ENCODE peak calls at places on chromosomes 4 and X, in seven cellular contexts. T is transverse colon, R is ascending aorta, S is colonic mucosa, X is heart right ventricle, H is suprapubic skin, G is stomach. Y is an unnamed sample. For H3K4me1, the result is how much of the 10 kb centered on the place peaks cover.

GRCh38 chr4:16199132-16199531 is 27.1 kb downstream of the TAPT1 start:
- DNase-seq in S (no peak), H (no peak), R (no peak), T (no peak), G (no peak), X (no peak), Y (no peak)

GRCh38 chr4:17265653-17266052 is 246.2 kb downstream of the QDPR start:
- DNase-seq in T (no peak), G (no peak), S (no peak), R (no peak), X (no peak), H (no peak), Y (no peak)

GRCh38 chrX:57528670-57529255 is 63.0 kb upstream of the ZXDB start:
- DNase-seq in T (no peak), H (no peak), R (no peak), S (peak), G (no peak), X (no peak), Y (no peak)

GRCh38 chrX:43655961-43656494 is at the start of gene MAOA:
- DNase-seq in X (peak), T (peak), H (peak), S (peak), R (peak), G (peak), Y (peak)

GRCh38 chr4:141543176-141543575 is 93.2 kb upstream of the IL15 start:
- DNase-seq in T (no peak), X (no peak), G (no peak), R (no peak), S (no peak), H (no peak), Y (no peak)

GRCh38 chrX:85004255-85004654 is 578 bp downstream of the APOOL start:
- DNase-seq in G (no peak), S (no peak), R (no peak), H (no peak), T (no peak), X (no peak), Y (no peak)

GRCh38 chr4:79613269-79613995 is 205.4 kb upstream of the GK2 start:
- DNase-seq in H (no peak), G (no peak), R (no peak), T (no peak), S (no peak), X (no peak), Y (no peak)

GRCh38 chrX:149248073-149248625 is 257.0 kb downstream of the IDS start:
- DNase-seq in S (no peak), X (no peak), G (no peak), T (no peak), R (no peak), H (no peak), Y (no peak)

GRCh38 chr4:86685401-86685800 is 91.3 kb downstream of the PTPN13 start:
- DNase-seq in T (no peak), S (no peak), G (no peak), R (no peak), H (no peak), X (no peak), Y (no peak)

GRCh38 chr4:20219526-20219925 is 32.2 kb upstream of the SLIT2 start:
- DNase-seq in X (no peak), R (no peak), T (no peak), S (no peak), H (no peak), G (no peak), Y (no peak)

GRCh38 chr4:1248262-1249147 is at the start of gene CTBP1:
- DNase-seq in H (peak), S (peak), T (peak), X (peak), G (peak), R (peak), Y (peak)

GRCh38 chrX:3589474-3589873 is 124.0 kb downstream of the PRKX start:
- DNase-seq in G (no peak), T (no peak), S (no peak), H (no peak), R (no peak), X (no peak), Y (no peak)

GRCh38 chr4:1192091-1192492 is 19.7 kb upstream of the SPON2 start:
- DNase-seq in S (peak), G (peak), T (peak), X (peak), H (peak), R (peak), Y (peak)

GRCh38 chrX:114800719-114801118 is 216.7 kb downstream of the IL13RA2 start:
- DNase-seq in S (no peak), X (no peak), T (no peak), R (no peak), G (no peak), H (no peak), Y (no peak)

GRCh38 chr4:76977731-76978350 is 28.3 kb downstream of the SEPTIN11 start:
- DNase-seq in R (no peak), T (no peak), X (no peak), H (no peak), G (no peak), S (no peak), Y (no peak)

GRCh38 chr4:68864438-68865177 is 48.8 kb downstream of the UGT2B10 start:
- DNase-seq in H (no peak), S (peak), R (no peak), G (peak), X (no peak), T (peak), Y (peak)

GRCh38 chrX:147850875-147851274 is 60.8 kb upstream of the FMR1 start:
- DNase-seq in R (no peak), X (no peak), S (no peak), H (no peak), G (no peak), T (no peak), Y (no peak)

GRCh38 chrX:49058794-49059193 is at the start of gene CCDC120:
- DNase-seq in H (no peak), S (peak), T (peak), R (no peak), X (no peak), G (peak), Y (peak)

GRCh38 chrX:41127476-41128192 is 42.4 kb downstream of the USP9X start:
- DNase-seq in H (no peak), S (no peak), R (no peak), X (no peak), T (no peak), G (no peak), Y (no peak)

GRCh38 chrX:98357146-98357545 is 1473.4 kb downstream of the RPA4 start:
- DNase-seq in T (no peak), S (no peak), R (no peak), H (no peak), G (no peak), X (no peak), Y (no peak)

GRCh38 chr4:26830701-26831100 is 29.9 kb upstream of the STIM2 start:
- DNase-seq in R (no peak), S (no peak), H (no peak), T (no peak), X (no peak), G (no peak), Y (no peak)

GRCh38 chrX:109856974-109857373 is 123.9 kb upstream of the ACSL4 start:
- DNase-seq in X (no peak), H (no peak), R (no peak), T (no peak), G (no peak), S (no peak), Y (no peak)

GRCh38 chr4:182202650-182203049 is 40.6 kb upstream of the TENM3 start:
- DNase-seq in S (no peak), R (no peak), T (no peak), X (no peak), G (no peak), H (no peak), Y (no peak)

GRCh38 chr4:174753031-174753430 is 76.0 kb downstream of the GLRA3 start:
- DNase-seq in G (no peak), X (no peak), S (no peak), H (no peak), T (no peak), R (no peak), Y (no peak)

GRCh38 chr4:47642985-47643745 is 158.1 kb downstream of the ATP10D start:
- DNase-seq in T (no peak), H (no peak), R (no peak), X (no peak), S (no peak), G (no peak), Y (no peak)

GRCh38 chr4:13698296-13698695 is 70.8 kb upstream of the BOD1L1 start:
- DNase-seq in H (no peak), X (no peak), T (no peak), S (no peak), G (no peak), R (no peak), Y (no peak)

GRCh38 chr4:123339507-123340380 is 56.9 kb upstream of the SPRY1 start:
- DNase-seq in T (no peak), S (no peak), R (no peak), G (no peak), X (no peak), H (no peak), Y (no peak)

GRCh38 chr4:99763635-99764101 is 53.0 kb upstream of the DAPP1 start:
- DNase-seq in H (no peak), T (no peak), G (no peak), R (peak), X (no peak), S (no peak), Y (no peak)

GRCh38 chr4:176479745-176480144 is 160.0 kb downstream of the SPCS3 start:
- DNase-seq in G (no peak), R (no peak), H (no peak), S (no peak), T (no peak), X (no peak), Y (no peak)

GRCh38 chr4:121771869-121772268 is 6.9 kb upstream of the SMIM43 start:
- DNase-seq in G (no peak), R (no peak), H (no peak), T (no peak), S (no peak), X (no peak), Y (no peak)

GRCh38 chrX:152817082-152817744 is 13.3 kb downstream of the CETN2 start:
- DNase-seq in X (no peak), H (no peak), T (peak), R (no peak), G (no peak), S (peak), Y (peak)

GRCh38 chrX:63784902-63785692 is at the start of gene ARHGEF9:
- DNase-seq in G (peak), H (no peak), X (peak), S (peak), R (no peak), T (peak), Y (peak)

GRCh38 chrX:23819385-23820234 is 36.6 kb downstream of the SAT1 start:
- DNase-seq in S (no peak), X (no peak), T (no peak), R (no peak), G (no peak), H (no peak), Y (no peak)

GRCh38 chr4:117796677-117797076 is 237.6 kb upstream of the NDST3 start:
- DNase-seq in T (no peak), S (no peak), H (no peak), G (no peak), X (no peak), R (no peak), Y (no peak)

GRCh38 chr4:14022428-14022827 is 394.9 kb upstream of the BOD1L1 start:
- DNase-seq in H (no peak), S (no peak), G (no peak), R (no peak), T (no peak), X (no peak), Y (no peak)

GRCh38 chrX:69179380-69179911 is 14.2 kb upstream of the PJA1 start:
- DNase-seq in S (no peak), G (no peak), R (no peak), T (no peak), H (no peak), X (no peak), Y (no peak)

GRCh38 chrX:1535241-1536041 is 1.5 kb downstream of the P2RY8 start:
- DNase-seq in T (peak), R (peak), X (no peak), G (no peak), H (no peak), S (peak), Y (peak)

GRCh38 chrX:53882331-53882730 is 161.9 kb downstream of the PHF8 start:
- DNase-seq in T (no peak), G (no peak), R (no peak), S (no peak), X (no peak), H (no peak), Y (no peak)

GRCh38 chr4:1978741-1979476 is 29.9 kb downstream of the NELFA start:
- DNase-seq in G (no peak), T (no peak), H (peak), X (no peak), R (peak), S (no peak), Y (no peak)

GRCh38 chr4:3219761-3220481 is 29.0 kb upstream of the MSANTD1 start:
- DNase-seq in X (no peak), S (no peak), H (no peak), R (no peak), T (no peak), G (no peak), Y (no peak)

GRCh38 chr4:38693531-38693930 is 29.5 kb downstream of the KLF3 start:
- DNase-seq in R (no peak), H (no peak), G (no peak), S (no peak), X (no peak), T (no peak), Y (no peak)

GRCh38 chr4:38696697-38697096 is 32.7 kb downstream of the KLF3 start:
- DNase-seq in S (no peak), T (no peak), G (no peak), X (no peak), R (no peak), H (no peak), Y (no peak)

GRCh38 chr4:38699112-38699511 is 35.1 kb downstream of the KLF3 start:
- DNase-seq in R (no peak), H (no peak), G (no peak), X (no peak), T (no peak), S (no peak), Y (no peak)

GRCh38 chr4:38694330-38694729 is 30.3 kb downstream of the KLF3 start:
- DNase-seq in G (no peak), S (no peak), X (no peak), T (no peak), R (no peak), H (no peak), Y (no peak)

DNA sequence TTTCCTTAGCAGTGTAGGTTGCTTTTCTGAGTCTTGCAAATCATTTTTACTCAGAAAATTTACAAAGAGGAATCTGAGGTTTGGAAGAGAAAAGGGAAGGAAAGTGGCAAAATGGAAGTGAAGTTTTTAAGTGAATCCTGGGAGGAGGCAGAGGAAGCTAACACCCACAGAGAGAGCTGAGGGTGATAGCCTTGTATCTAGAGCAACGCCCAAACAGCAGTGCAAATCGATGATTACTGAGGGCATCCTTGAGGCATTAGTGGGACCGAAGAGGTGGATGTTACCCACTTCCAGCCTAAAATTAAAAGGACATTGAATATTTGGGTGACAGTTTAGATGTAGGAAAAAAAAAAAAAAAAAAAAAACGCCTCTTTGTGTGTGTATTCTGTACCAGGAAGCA is 31.8 kb downstream of the KLF3 start:
- DNase-seq in S (no peak), H (no peak), X (no peak), R (no peak), G (no peak), T (no peak), Y (no peak)
- TF ChIP-seq CTCF in S (no peak), H (no peak), X (no peak), R (no peak), G (no peak), T (no peak), Y (no peak)

GRCh38 chr4:152578670-152579069 is 42.8 kb upstream of the FBXW7 start:
- DNase-seq in T (no peak), G (no peak), H (no peak), R (no peak), X (no peak), S (no peak), Y (no peak)
- H3K4me1 ChIP-seq in T (under half), G (under half), H (under half), R (under half), X (under half), S (under half), Y (under half)

GRCh38 chr4:144582975-144583374 is 63.0 kb upstream of the HHIP start:
- DNase-seq in S (no peak), T (no peak), G (no peak), X (no peak), R (no peak), H (no peak), Y (no peak)

GRCh38 chr4:144579411-144580020 is 66.4 kb upstream of the HHIP start:
- DNase-seq in T (no peak), S (no peak), H (no peak), R (no peak), G (no peak), X (no peak), Y (no peak)

GRCh38 chr4:144578681-144579080 is 67.3 kb upstream of the HHIP start:
- DNase-seq in H (no peak), T (no peak), S (no peak), R (no peak), G (no peak), X (no peak), Y (no peak)

GRCh38 chr4:144582105-144582850 is 63.7 kb upstream of the HHIP start:
- DNase-seq in T (no peak), H (no peak), G (no peak), R (no peak), X (no peak), S (no peak), Y (no peak)

GRCh38 chr4:144580421-144580820 is 65.5 kb upstream of the HHIP start:
- DNase-seq in S (no peak), T (no peak), X (no peak), R (no peak), H (no peak), G (no peak), Y (no peak)
- H3K27ac ChIP-seq in S (no peak), T (no peak), X (no peak), R (no peak), H (no peak), G (no peak), Y (no peak)

GRCh38 chrX:107773906-107774435 is 1.6 kb downstream of the TSC22D3 start:
- DNase-seq in G (no peak), S (no peak), H (no peak), T (no peak), R (no peak), X (no peak), Y (no peak)

GRCh38 chrX:107773206-107773605 is 2.4 kb downstream of the TSC22D3 start:
- DNase-seq in R (no peak), S (no peak), T (no peak), G (no peak), H (no peak), X (no peak), Y (no peak)

GRCh38 chrX:107775734-107776511 is at the start of gene TSC22D3:
- DNase-seq in G (peak), S (peak), X (peak), T (peak), H (peak), R (peak), Y (peak)

GRCh38 chrX:107776649-107777535 is 641 bp upstream of the NCBP2L start:
- DNase-seq in R (peak), H (peak), S (peak), X (peak), T (peak), G (peak), Y (peak)

DNA sequence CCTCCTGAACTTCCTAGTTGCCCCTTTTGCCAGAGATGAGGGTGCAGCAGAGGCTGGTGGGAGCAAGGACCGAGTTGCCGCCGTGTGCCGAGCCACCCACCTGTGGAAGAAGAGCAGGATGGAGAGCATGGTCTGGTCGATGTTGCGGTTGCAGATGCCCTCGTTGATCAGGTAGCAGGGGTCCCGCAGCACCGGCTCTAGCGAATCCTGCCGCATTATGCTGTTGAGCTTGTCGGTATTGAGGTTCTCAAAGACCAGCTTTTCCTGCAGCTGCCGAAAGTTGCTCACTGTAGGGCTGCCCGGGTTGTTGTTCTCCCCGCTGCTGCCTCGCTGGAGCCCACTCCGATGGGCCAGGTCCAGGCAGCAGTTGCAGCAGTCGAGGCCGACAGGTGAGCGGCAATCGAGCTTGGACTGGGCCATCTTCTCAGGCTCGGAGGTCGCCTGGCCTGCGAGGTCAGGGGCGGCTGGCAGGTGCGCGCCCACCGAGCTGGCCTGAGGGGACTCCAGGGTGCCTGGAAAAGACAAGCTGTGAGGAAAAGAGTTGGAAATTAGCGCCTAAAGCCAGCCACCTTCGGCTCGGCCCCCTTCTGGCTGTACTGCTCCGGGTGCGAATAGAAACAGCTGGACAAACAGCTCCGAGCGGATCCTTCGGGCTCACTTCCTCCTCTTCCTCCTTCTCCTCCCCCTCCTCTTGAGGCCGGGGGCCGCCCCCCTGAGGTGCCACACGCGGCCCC is 420 bp downstream of the TSC22D3 start:
- DNase-seq in X (no peak), S (no peak), R (no peak), G (no peak), T (peak), H (no peak), Y (peak)
- TF ChIP-seq CTCF in X (no peak), S (no peak), R (no peak), G (no peak), T (no peak), H (no peak), Y (no peak)

DNA sequence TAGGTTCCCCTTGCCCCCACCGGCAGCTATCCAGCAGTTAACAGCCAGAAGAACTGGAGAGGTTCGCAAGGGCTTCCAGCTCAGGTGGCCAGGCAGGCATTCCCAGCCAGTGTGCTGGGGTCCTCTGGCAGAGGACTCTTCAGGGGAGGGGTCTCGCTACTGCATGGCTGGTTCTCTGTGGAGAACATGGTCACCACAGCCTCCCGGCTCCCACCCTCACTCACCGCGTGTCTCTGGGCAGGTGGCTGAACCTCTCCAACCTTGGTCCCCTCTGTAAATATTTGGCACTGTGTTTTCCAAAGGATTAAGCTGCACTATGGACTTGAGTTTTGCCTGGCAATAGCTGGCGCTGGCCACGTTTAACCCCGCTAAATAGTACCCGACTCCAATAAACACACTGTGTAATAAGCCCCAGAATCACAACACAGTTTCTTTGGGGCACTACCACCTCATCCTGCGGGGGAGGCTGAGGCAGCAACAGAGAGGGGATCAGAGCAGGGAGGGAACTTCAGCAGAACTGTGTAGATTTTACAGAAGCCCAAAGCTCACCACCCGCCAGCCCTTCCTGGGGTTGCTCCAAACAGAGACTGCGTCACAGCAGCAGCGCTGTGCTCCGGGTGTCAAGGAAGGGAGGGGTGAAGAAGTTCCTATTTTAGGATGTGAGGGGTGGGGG is 15.2 kb downstream of the BCOR start:
- DNase-seq in H (no peak), X (peak), G (no peak), R (no peak), T (no peak), S (no peak), Y (no peak)
- H3K4me1 ChIP-seq in H (half or more), X (under half), G (under half), R (under half), T (half or more), S (under half), Y (under half)

GRCh38 chrX:115913575-115913974 is 257.0 kb upstream of the AGTR2 start:
- DNase-seq in R (no peak), T (no peak), H (no peak), X (no peak), G (no peak), S (no peak), Y (no peak)
- H3K27ac ChIP-seq in R (no peak), T (no peak), H (no peak), X (no peak), G (no peak), S (no peak), Y (no peak)